ENCODE peak calls at places on chromosomes 5 and 9, in nine cellular contexts. Q, F, J, C, O, E, P, G and L are unnamed samples.

GRCh38 chr9:135240222-135240621 is 152.8 kb downstream of the OLFM1 start:
- DNase-seq in Q (no peak), F (no peak), J (no peak), C (no peak), O (no peak), E (no peak), P (no peak), G (no peak), L (no peak)

GRCh38 chr5:119083679-119084078 is 12.8 kb downstream of the DMXL1 start:
- DNase-seq in Q (no peak), F (no peak), J (no peak), C (no peak), O (no peak), E (no peak), P (no peak), G (no peak), L (no peak)

GRCh38 chr5:90843443-90843842 is 284.8 kb downstream of the ADGRV1 start:
- DNase-seq in Q (no peak), F (no peak), J (peak; percentile 58), C (no peak), O (no peak), E (no peak), P (no peak), G (no peak), L (no peak)

GRCh38 chr9:2991292-2991691 is 147.4 kb upstream of the PUM3 start:
- DNase-seq in Q (no peak), F (no peak), J (peak; percentile 3), C (no peak), O (no peak), E (no peak), P (no peak), G (peak; percentile 1), L (no peak)

GRCh38 chr5:16552666-16553343 is 64.0 kb downstream of the RETREG1 start:
- DNase-seq in Q (peak; percentile 76), F (no peak), J (peak; percentile 45), C (peak; percentile 57), O (peak; percentile 42), E (peak; percentile 67), P (no peak), G (peak; percentile 85), L (peak; percentile 64)

GRCh38 chr9:33852216-33852826 is 35.4 kb downstream of the UBE2R2 start:
- DNase-seq in Q (peak; percentile 89), F (peak; percentile 31), J (peak; percentile 29), C (peak; percentile 34), O (peak; percentile 5), E (peak; percentile 9), P (no peak), G (peak; percentile 27), L (peak; percentile 54)

GRCh38 chr9:108631890-108632289 is 223.9 kb downstream of the ACTL7B start:
- DNase-seq in Q (no peak), F (no peak), J (no peak), C (no peak), O (no peak), E (no peak), P (no peak), G (no peak), L (no peak)

GRCh38 chr5:172939045-172939444 is 20.2 kb upstream of the RPL26L1 start:
- DNase-seq in Q (no peak), F (no peak), J (no peak), C (no peak), O (no peak), E (peak; percentile 12), P (no peak), G (peak; percentile 61), L (peak; percentile 67)

GRCh38 chr5:37837101-37838032 is 2.5 kb downstream of the GDNF start:
- DNase-seq in Q (peak; percentile 27), F (peak; percentile 4), J (peak; percentile 66), C (peak; percentile 86), O (peak; percentile 65), E (peak; percentile 79), P (peak; percentile 19), G (peak; percentile 76), L (peak; percentile 77)

GRCh38 chr9:14797442-14797841 is 74.9 kb upstream of the CER1 start:
- DNase-seq in Q (no peak), F (no peak), J (no peak), C (no peak), O (no peak), E (no peak), P (no peak), G (peak; percentile 46), L (no peak)

GRCh38 chr9:1198085-1198484 is 147.9 kb downstream of the DMRT2 start:
- DNase-seq in Q (no peak), F (no peak), J (no peak), C (no peak), O (no peak), E (no peak), P (peak; percentile 13), G (no peak), L (no peak)

GRCh38 chr5:112886975-112887374 is 25.9 kb downstream of the SRP19 start:
- DNase-seq in Q (no peak), F (no peak), J (peak; percentile 53), C (no peak), O (no peak), E (no peak), P (no peak), G (no peak), L (no peak)

GRCh38 chr5:129771058-129771838 is 23.4 kb downstream of the MINAR2 start:
- DNase-seq in Q (peak; percentile 56), F (no peak), J (peak; percentile 53), C (peak; percentile 14), O (peak; percentile 57), E (peak; percentile 66), P (peak; percentile 11), G (peak; percentile 71), L (peak; percentile 22)

GRCh38 chr9:78566948-78567675 is 270.2 kb downstream of the PSAT1 start:
- DNase-seq in Q (no peak), F (no peak), J (no peak), C (peak; percentile 22), O (no peak), E (no peak), P (no peak), G (no peak), L (no peak)

GRCh38 chr9:75086443-75087278 is 1.3 kb downstream of the NMRK1 start:
- DNase-seq in Q (no peak), F (no peak), J (peak; percentile 34), C (no peak), O (no peak), E (no peak), P (no peak), G (peak; percentile 53), L (no peak)

GRCh38 chr5:179378441-179379271 is 33.4 kb upstream of the ADAMTS2 start:
- DNase-seq in Q (no peak), F (no peak), J (no peak), C (peak; percentile 97), O (no peak), E (no peak), P (no peak), G (no peak), L (no peak)

GRCh38 chr5:132391870-132392269 is 22.4 kb downstream of the SLC22A5 start:
- DNase-seq in Q (no peak), F (no peak), J (no peak), C (no peak), O (no peak), E (no peak), P (no peak), G (no peak), L (no peak)

GRCh38 chr9:81771606-81772005 is 82.3 kb upstream of the TLE1 start:
- DNase-seq in Q (no peak), F (no peak), J (no peak), C (peak; percentile 58), O (no peak), E (no peak), P (no peak), G (no peak), L (no peak)

GRCh38 chr9:120583958-120584369 is 4.0 kb upstream of the CDK5RAP2 start:
- DNase-seq in Q (peak; percentile 30), F (no peak), J (peak; percentile 83), C (peak; percentile 77), O (no peak), E (peak; percentile 41), P (no peak), G (peak; percentile 78), L (peak; percentile 53)

GRCh38 chr9:118271936-118272335 is 567.7 kb downstream of the TLR4 start:
- DNase-seq in Q (no peak), F (no peak), J (no peak), C (no peak), O (no peak), E (no peak), P (no peak), G (no peak), L (no peak)

GRCh38 chr5:73448072-73448432 is 525 bp downstream of the FOXD1 start:
- DNase-seq in Q (no peak), F (no peak), J (peak; percentile 34), C (no peak), O (no peak), E (peak; percentile 19), P (no peak), G (peak; percentile 58), L (peak; percentile 49)

GRCh38 chr5:177194278-177194677 is 60.7 kb downstream of the NSD1 start:
- DNase-seq in Q (no peak), F (no peak), J (no peak), C (peak; percentile 67), O (no peak), E (no peak), P (no peak), G (no peak), L (no peak)

GRCh38 chr9:125910286-125910685 is 163.1 kb downstream of the PBX3 start:
- DNase-seq in Q (no peak), F (no peak), J (no peak), C (no peak), O (no peak), E (no peak), P (no peak), G (peak; percentile 32), L (no peak)

GRCh38 chr5:27784317-27784716 is 745.9 kb upstream of the CDH9 start:
- DNase-seq in Q (no peak), F (no peak), J (no peak), C (no peak), O (no peak), E (no peak), P (no peak), G (no peak), L (no peak)

GRCh38 chr5:73488806-73489205 is 9.4 kb upstream of the BTF3 start:
- DNase-seq in Q (no peak), F (no peak), J (no peak), C (no peak), O (no peak), E (no peak), P (no peak), G (no peak), L (peak; percentile 86)

GRCh38 chr5:125894383-125894782 is 528.8 kb upstream of the GRAMD2B start:
- DNase-seq in Q (no peak), F (no peak), J (peak; percentile 20), C (no peak), O (no peak), E (no peak), P (no peak), G (no peak), L (no peak)

GRCh38 chr5:137190031-137190430 is 309.1 kb downstream of the SPOCK1 start:
- DNase-seq in Q (no peak), F (no peak), J (no peak), C (no peak), O (no peak), E (no peak), P (no peak), G (no peak), L (no peak)

GRCh38 chr9:111720170-111720569 is 58.8 kb downstream of the GNG10 start:
- DNase-seq in Q (no peak), F (no peak), J (no peak), C (no peak), O (no peak), E (no peak), P (no peak), G (peak; percentile 22), L (no peak)

GRCh38 chr9:129270205-129270604 is 92.1 kb upstream of the IER5L start:
- DNase-seq in Q (no peak), F (peak; percentile 19), J (peak; percentile 91), C (no peak), O (no peak), E (no peak), P (no peak), G (no peak), L (no peak)

GRCh38 chr5:1255081-1255561 is 29.9 kb downstream of the SLC6A18 start:
- DNase-seq in Q (no peak), F (peak; percentile 50), J (peak; percentile 87), C (no peak), O (no peak), E (no peak), P (no peak), G (no peak), L (no peak)

GRCh38 chr9:13575558-13575957 is 296.1 kb upstream of the MPDZ start:
- DNase-seq in Q (no peak), F (no peak), J (no peak), C (no peak), O (no peak), E (no peak), P (no peak), G (no peak), L (no peak)